ENCODE peak calls at places on chromosome 3, in eight cellular contexts. N, F, H, S, I, M, C and Z are unnamed samples.

GRCh38 chr3:97821413-97821809 is 400 bp upstream of the CRYBG3 start:
- DNase-seq in M (peak), I (peak), S (peak), H (peak), F (no peak), C (no peak), N (no peak), Z (peak)

GRCh38 chr3:187954486-187955075 is 199.4 kb upstream of the LPP start:
- DNase-seq in F (peak), M (no peak), S (no peak), H (no peak), C (no peak), N (no peak), I (no peak), Z (no peak)

GRCh38 chr3:178455264-178455663 is 81.0 kb upstream of the KCNMB2 start:
- DNase-seq in S (no peak), H (no peak), C (peak), F (peak), N (no peak), I (no peak), M (no peak), Z (no peak)

GRCh38 chr3:168864107-168865021 is 768.6 kb upstream of the GOLIM4 start:
- DNase-seq in M (no peak), N (no peak), C (no peak), S (no peak), F (no peak), I (no peak), H (no peak), Z (no peak)

GRCh38 chr3:183883291-183884096 is 1.2 kb downstream of the PARL start:
- DNase-seq in M (no peak), N (no peak), F (no peak), H (no peak), I (no peak), S (no peak), C (no peak), Z (peak)

GRCh38 chr3:159380891-159381290 is 579.0 kb downstream of the MFSD1 start:
- DNase-seq in C (no peak), F (no peak), S (no peak), M (no peak), I (no peak), N (no peak), H (no peak), Z (no peak)

GRCh38 chr3:141802316-141803077 is 39.3 kb downstream of the GRK7 start:
- DNase-seq in N (no peak), H (no peak), S (no peak), F (no peak), I (no peak), C (no peak), M (no peak), Z (no peak)

GRCh38 chr3:18758047-18758704 is 333.0 kb upstream of the SATB1 start:
- DNase-seq in F (peak), H (no peak), N (peak), M (peak), S (no peak), C (peak), I (peak), Z (no peak)

GRCh38 chr3:127411083-127411727 is 123.4 kb upstream of the PRR20G start:
- DNase-seq in F (no peak), N (no peak), I (no peak), H (no peak), S (no peak), C (no peak), M (no peak), Z (peak)

GRCh38 chr3:186516645-186517044 is 27.5 kb downstream of the CRYGS start:
- DNase-seq in N (no peak), H (no peak), S (no peak), I (no peak), C (no peak), M (no peak), F (no peak), Z (no peak)

GRCh38 chr3:122074621-122075265 is 19.6 kb downstream of the CD86 start:
- DNase-seq in N (peak), H (peak), C (no peak), I (no peak), M (no peak), S (no peak), F (peak), Z (no peak)

GRCh38 chr3:14869877-14870563 is 51.3 kb downstream of the FGD5 start:
- DNase-seq in C (no peak), I (no peak), F (no peak), S (no peak), M (no peak), H (no peak), N (no peak), Z (no peak)

GRCh38 chr3:52190294-52190841 is 7.6 kb upstream of the ALAS1 start:
- DNase-seq in I (no peak), C (no peak), H (peak), S (peak), M (no peak), N (no peak), F (peak), Z (no peak)

GRCh38 chr3:124258057-124258500 is 266.2 kb upstream of the ROPN1 start:
- DNase-seq in C (no peak), M (no peak), S (no peak), H (no peak), I (peak), F (peak), N (no peak), Z (no peak)

GRCh38 chr3:141228385-141228784 is 3.2 kb upstream of the PXYLP1 start:
- DNase-seq in M (no peak), F (no peak), N (no peak), C (no peak), S (no peak), H (no peak), I (no peak), Z (no peak)

GRCh38 chr3:159711560-159712333 is 276.9 kb upstream of the IL12A start:
- DNase-seq in N (no peak), C (peak), F (peak), M (peak), S (no peak), I (peak), H (peak), Z (no peak)

GRCh38 chr3:16496408-16497222 is 16.9 kb downstream of the RFTN1 start:
- DNase-seq in M (no peak), I (no peak), N (no peak), F (no peak), S (no peak), H (no peak), C (peak), Z (no peak)

GRCh38 chr3:84223512-84223911 is 735.3 kb upstream of the CADM2 start:
- DNase-seq in H (no peak), F (no peak), I (no peak), S (no peak), C (no peak), N (no peak), M (no peak), Z (no peak)

GRCh38 chr3:64647825-64648224 is 40.0 kb downstream of the ADAMTS9 start:
- DNase-seq in F (no peak), N (no peak), C (no peak), H (no peak), M (no peak), S (no peak), I (no peak), Z (no peak)

GRCh38 chr3:116630494-116630893 is 79.1 kb upstream of the TUSC7 start:
- DNase-seq in N (no peak), I (no peak), C (no peak), S (no peak), F (no peak), H (no peak), M (no peak), Z (no peak)

GRCh38 chr3:69182588-69183299 is 60.3 kb upstream of the LMOD3 start:
- DNase-seq in I (no peak), M (no peak), S (no peak), F (peak), N (no peak), C (peak), H (no peak), Z (no peak)

GRCh38 chr3:172142074-172143059 is 103.0 kb downstream of the FNDC3B start:
- DNase-seq in H (no peak), C (peak), S (no peak), F (peak), M (no peak), I (peak), N (peak), Z (no peak)

GRCh38 chr3:184196536-184196935 is 10.5 kb downstream of the ABCF3 start:
- DNase-seq in C (no peak), S (peak), F (no peak), N (no peak), M (no peak), I (no peak), H (no peak), Z (no peak)

GRCh38 chr3:18868911-18869689 is 279.2 kb upstream of the KCNH8 start:
- DNase-seq in N (no peak), H (no peak), S (no peak), I (no peak), F (no peak), M (no peak), C (peak), Z (no peak)

GRCh38 chr3:61810953-61811497 is 249.7 kb downstream of the PTPRG start:
- DNase-seq in I (no peak), N (no peak), C (no peak), H (no peak), S (no peak), F (no peak), M (no peak), Z (no peak)

GRCh38 chr3:156448300-156448699 is 106.6 kb downstream of the SSR3 start:
- DNase-seq in N (peak), I (no peak), C (peak), F (peak), M (peak), S (no peak), H (no peak), Z (no peak)

GRCh38 chr3:33884204-33884561 is 85.8 kb downstream of the PDCD6IP start:
- DNase-seq in M (no peak), S (no peak), I (peak), C (no peak), F (peak), N (no peak), H (peak), Z (no peak)

GRCh38 chr3:66797916-66798560 is 200.1 kb upstream of the KBTBD8 start:
- DNase-seq in N (no peak), S (peak), M (peak), C (peak), I (peak), F (peak), H (peak), Z (peak)

GRCh38 chr3:137263982-137264777 is 306.4 kb downstream of the IL20RB start:
- DNase-seq in C (no peak), S (peak), I (no peak), F (no peak), N (no peak), M (no peak), H (peak), Z (no peak)

GRCh38 chr3:135456182-135456790 is 509.2 kb upstream of the PPP2R3A start:
- DNase-seq in I (no peak), H (no peak), C (no peak), M (peak), S (no peak), F (no peak), N (no peak), Z (peak)

GRCh38 chr3:139389552-139390368 is at the start of gene COPB2:
- DNase-seq in I (peak), S (peak), M (peak), N (peak), F (peak), C (peak), H (peak), Z (peak)

GRCh38 chr3:186965141-186965879 is 35.0 kb downstream of the ST6GAL1 start:
- DNase-seq in I (no peak), H (no peak), S (no peak), C (no peak), N (peak), F (peak), M (no peak), Z (no peak)

GRCh38 chr3:134030382-134030753 is 643 bp upstream of the SLCO2A1 start:
- DNase-seq in M (no peak), S (no peak), I (no peak), N (no peak), H (no peak), C (no peak), F (no peak), Z (no peak)

GRCh38 chr3:2765002-2765579 is 345.1 kb downstream of the IL5RA start:
- DNase-seq in H (no peak), M (no peak), N (peak), I (no peak), C (no peak), S (no peak), F (no peak), Z (no peak)

GRCh38 chr3:162285252-162285651 is 788.6 kb downstream of the OTOL1 start:
- DNase-seq in H (peak), S (no peak), I (no peak), C (no peak), F (no peak), N (no peak), M (no peak), Z (no peak)

GRCh38 chr3:58009026-58009748 is 965 bp downstream of the FLNB start:
- DNase-seq in F (no peak), M (no peak), H (peak), I (no peak), N (peak), S (peak), C (peak), Z (no peak)

GRCh38 chr3:42229942-42230688 is 35.9 kb downstream of the CCK start:
- DNase-seq in S (no peak), C (peak), I (no peak), F (peak), M (peak), H (no peak), N (no peak), Z (no peak)

GRCh38 chr3:131260525-131260924 is 121.0 kb upstream of the NUDT16 start:
- DNase-seq in M (no peak), S (no peak), I (no peak), N (no peak), C (no peak), H (no peak), F (peak), Z (no peak)

DNA sequence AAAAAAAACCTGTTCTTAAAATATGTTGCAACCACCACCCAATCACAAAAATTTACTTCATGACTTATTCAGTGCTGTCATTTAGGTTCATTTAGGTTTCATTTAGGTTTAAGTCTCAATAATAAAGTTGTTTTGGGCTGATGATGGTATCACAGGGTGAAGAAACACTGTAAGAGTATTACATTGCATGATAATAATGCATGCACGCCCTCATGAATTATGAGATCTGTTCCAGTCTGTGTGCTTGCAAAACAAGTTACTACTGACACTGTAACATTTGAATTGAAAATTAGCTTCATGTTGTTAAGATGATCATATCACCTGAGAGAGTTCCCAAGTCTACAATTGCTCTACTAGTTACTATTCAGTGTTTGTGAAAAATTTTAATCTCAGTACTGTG is at the start of gene AADACL2:
- DNase-seq in S (no peak), I (no peak), F (no peak), C (peak), M (no peak), H (no peak), N (no peak), Z (no peak)
- TF ChIP-seq CTCF in S (no peak), I (no peak), F (no peak), C (no peak), M (no peak), H (no peak), N (no peak), Z (no peak)

GRCh38 chr3:40780341-40780800 is 255.6 kb downstream of the ZNF621 start:
- DNase-seq in H (peak), C (peak), F (peak), I (no peak), N (no peak), S (peak), M (peak), Z (no peak)

GRCh38 chr3:40780801-40781406 is 256.1 kb downstream of the ZNF621 start:
- DNase-seq in H (peak), I (no peak), N (no peak), M (no peak), S (peak), F (peak), C (peak), Z (no peak)

GRCh38 chr3:40779039-40779438 is 254.3 kb downstream of the ZNF621 start:
- DNase-seq in M (no peak), H (no peak), I (no peak), N (no peak), S (no peak), F (no peak), C (no peak), Z (no peak)

GRCh38 chr3:40782086-40782721 is 257.4 kb downstream of the ZNF621 start:
- DNase-seq in N (no peak), S (no peak), F (peak), C (no peak), H (no peak), M (no peak), I (no peak), Z (no peak)
- TF ChIP-seq CTCF in N (peak), S (no peak), F (peak), C (no peak), H (peak), M (no peak), I (no peak), Z (no peak)

DNA sequence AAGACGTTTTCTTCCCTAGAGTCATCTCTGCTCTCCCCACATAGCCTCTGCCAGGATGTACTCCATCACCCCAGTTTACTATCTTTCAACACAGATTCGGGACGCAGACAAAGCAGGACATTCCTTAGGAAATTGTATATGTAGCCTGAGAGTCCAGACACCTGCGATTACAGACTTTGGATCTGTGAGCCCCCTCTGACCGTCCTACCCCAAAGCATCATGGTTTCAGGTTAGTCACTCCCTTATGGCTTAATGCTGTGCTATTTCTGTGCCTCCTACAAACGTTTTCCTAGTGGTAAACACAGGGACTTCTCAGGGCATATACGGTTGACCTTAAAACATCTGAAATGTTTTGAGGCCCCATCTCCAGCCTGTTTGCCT is 234.0 kb upstream of the BHLHE40 start:
- DNase-seq in M (no peak), N (no peak), H (no peak), F (no peak), C (no peak), I (no peak), S (no peak), Z (no peak)
- TF ChIP-seq CTCF in M (no peak), N (no peak), H (no peak), F (no peak), C (no peak), I (no peak), S (no peak), Z (no peak)

DNA sequence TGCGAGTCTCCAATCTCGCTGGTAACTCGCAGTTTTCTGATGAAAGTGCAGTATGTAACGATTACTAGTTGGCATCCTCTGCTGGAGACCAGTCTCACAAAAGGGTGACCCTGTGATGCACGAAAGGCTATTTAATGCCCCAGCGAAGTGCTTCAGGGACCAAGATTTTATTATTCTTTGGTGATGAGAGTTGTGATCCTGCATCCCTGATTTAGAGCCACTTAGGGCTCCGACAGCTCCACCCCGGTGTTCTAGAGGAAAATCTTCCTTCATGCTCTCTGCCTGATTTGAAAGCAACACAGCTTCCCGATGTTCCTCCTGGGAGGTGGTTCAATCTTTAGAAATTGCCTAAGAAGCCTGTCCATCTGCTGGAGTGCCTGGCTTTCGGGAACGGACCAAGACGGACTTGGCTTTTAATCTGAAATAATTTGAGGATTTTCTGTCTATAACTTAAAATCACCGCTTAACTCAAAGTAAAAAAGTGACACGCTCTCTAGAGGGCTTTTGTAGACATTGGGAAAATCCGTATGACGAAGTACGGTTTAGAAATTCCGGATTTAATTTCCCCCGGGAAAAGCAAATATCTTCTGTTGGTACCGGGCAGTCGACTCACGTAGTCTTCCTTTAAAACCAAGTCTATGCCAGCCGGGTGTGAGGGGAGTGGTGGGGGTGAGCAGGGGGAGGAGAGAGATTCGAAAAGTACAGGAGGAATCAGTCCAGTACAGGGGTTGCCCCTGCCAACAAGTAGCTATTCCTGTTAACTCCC is 990 bp upstream of the ALCAM start:
- DNase-seq in M (no peak), H (no peak), N (no peak), S (peak), F (peak), C (peak), I (no peak), Z (no peak)
- TF ChIP-seq CTCF in M (no peak), H (no peak), N (no peak), S (no peak), F (no peak), C (no peak), I (no peak), Z (no peak)

GRCh38 chr3:76724075-76724474 is 315.8 kb upstream of the ROBO2 start:
- DNase-seq in I (no peak), N (no peak), C (no peak), M (no peak), H (no peak), F (no peak), S (no peak), Z (no peak)
- TF ChIP-seq CTCF in I (no peak), N (no peak), C (no peak), M (no peak), H (no peak), F (no peak), S (no peak), Z (peak)

GRCh38 chr3:60582285-60582684 is 669.0 kb downstream of the FHIT start:
- DNase-seq in N (no peak), F (peak), C (no peak), I (no peak), S (no peak), M (peak), H (no peak), Z (no peak)
- TF ChIP-seq CTCF in N (no peak), F (no peak), C (peak), I (peak), S (no peak), M (peak), H (peak), Z (peak)

GRCh38 chr3:21216598-21216997 is 534.4 kb downstream of the ZNF385D start:
- DNase-seq in N (no peak), S (no peak), C (peak), I (no peak), F (peak), M (no peak), H (no peak), Z (no peak)
- TF ChIP-seq CTCF in N (no peak), S (no peak), C (peak), I (peak), F (peak), M (no peak), H (peak), Z (peak)

GRCh38 chr3:115081444-115081843 is 65.6 kb downstream of the ZBTB20 start:
- DNase-seq in C (no peak), F (no peak), M (no peak), H (no peak), S (no peak), N (no peak), I (no peak), Z (no peak)
- TF ChIP-seq CTCF in C (no peak), F (no peak), M (no peak), H (no peak), S (no peak), N (no peak), I (no peak), Z (peak)

GRCh38 chr3:25130724-25131123 is 297.3 kb upstream of the RARB start:
- DNase-seq in I (no peak), S (no peak), M (no peak), F (no peak), H (no peak), C (no peak), N (no peak), Z (no peak)

GRCh38 chr3:25128735-25129134 is 299.3 kb upstream of the RARB start:
- DNase-seq in H (no peak), S (no peak), C (no peak), M (no peak), F (no peak), I (no peak), N (no peak), Z (no peak)
- TF ChIP-seq CTCF in H (no peak), S (no peak), C (no peak), M (no peak), F (no peak), I (no peak), N (no peak), Z (no peak)

GRCh38 chr3:23926736-23927135 is 9.8 kb downstream of the RPL15 start:
- DNase-seq in S (no peak), N (no peak), C (no peak), F (peak), I (no peak), H (no peak), M (no peak), Z (no peak)
- TF ChIP-seq CTCF in S (no peak), N (no peak), C (no peak), F (peak), I (no peak), H (peak), M (no peak), Z (peak)